ENCODE peak calls at places on chromosomes 5 and 9, in ten cellular contexts. D, G, F, M, V, U, Q, W, E and Y are unnamed samples.

GRCh38 chr9:136309101-136309801 is 5.4 kb upstream of the CCDC187 start:
- DNase-seq in D (no peak), G (no peak), F (no peak), M (peak; percentile 52), V (no peak), U (peak; percentile 48), Q (no peak), W (peak; percentile 51), E (no peak), Y (no peak)

GRCh38 chr9:80326105-80326504 is 754.3 kb downstream of the TLE4 start:
- DNase-seq in D (peak; percentile 66), G (no peak), F (no peak), M (no peak), V (no peak), U (no peak), Q (no peak), W (no peak), E (no peak), Y (no peak)

GRCh38 chr5:149730620-149731331 is 666 bp downstream of the PPARGC1B start:
- DNase-seq in D (peak; percentile 43), G (peak; percentile 22), F (peak; percentile 35), M (peak; percentile 57), V (peak; percentile 23), U (peak; percentile 61), Q (peak; percentile 78), W (peak; percentile 47), E (peak; percentile 48), Y (peak; percentile 92)

GRCh38 chr5:54222336-54222735 is 88.0 kb downstream of the ARL15 start:
- DNase-seq in D (no peak), G (no peak), F (peak; percentile 21), M (no peak), V (no peak), U (no peak), Q (no peak), W (no peak), E (no peak), Y (no peak)

GRCh38 chr9:129697111-129697955 is 31.9 kb downstream of the PRRX2 start:
- DNase-seq in D (no peak), G (peak; percentile 1), F (no peak), M (peak; percentile 57), V (no peak), U (no peak), Q (peak; percentile 49), W (peak; percentile 21), E (no peak), Y (peak; percentile 64)

GRCh38 chr9:33795281-33795680 is at the start of gene PRSS3:
- DNase-seq in D (no peak), G (no peak), F (no peak), M (no peak), V (no peak), U (no peak), Q (no peak), W (no peak), E (no peak), Y (no peak)

GRCh38 chr5:83450183-83450839 is 21.2 kb upstream of the VCAN start:
- DNase-seq in D (no peak), G (no peak), F (no peak), M (peak; percentile 38), V (no peak), U (no peak), Q (no peak), W (no peak), E (no peak), Y (no peak)

GRCh38 chr5:50744761-50745160 is 78.3 kb downstream of the PARP8 start:
- DNase-seq in D (peak; percentile 18), G (no peak), F (peak; percentile 5), M (peak; percentile 38), V (no peak), U (no peak), Q (peak; percentile 11), W (no peak), E (no peak), Y (no peak)

GRCh38 chr5:150999704-151000452 is 20.5 kb upstream of the GPX3 start:
- DNase-seq in D (peak; percentile 49), G (no peak), F (no peak), M (no peak), V (no peak), U (no peak), Q (no peak), W (no peak), E (no peak), Y (no peak)

GRCh38 chr9:107940622-107941021 is 451.1 kb upstream of the KLF4 start:
- DNase-seq in D (no peak), G (no peak), F (no peak), M (no peak), V (no peak), U (no peak), Q (no peak), W (no peak), E (no peak), Y (no peak)

GRCh38 chr5:142387022-142387682 is 62.3 kb upstream of the SPRY4 start:
- DNase-seq in D (no peak), G (no peak), F (no peak), M (no peak), V (no peak), U (no peak), Q (no peak), W (no peak), E (no peak), Y (no peak)